ENCODE peak calls at places on chromosome 2, in nine cellular contexts. N, R, W, O, G, L, H, E and Y are unnamed samples.

GRCh38 chr2:43846140-43846793 is 7.5 kb downstream of the ABCG8 start:
- DNase-seq in N (no peak), R (no peak), W (no peak), O (no peak), G (no peak), L (no peak), H (no peak), E (no peak), Y (no peak)

GRCh38 chr2:233288663-233289062 is 19.0 kb upstream of the SAG start:
- DNase-seq in N (no peak), R (no peak), W (no peak), O (no peak), G (no peak), L (no peak), H (no peak), E (no peak), Y (no peak)

GRCh38 chr2:51410351-51410750 is 378.4 kb upstream of the NRXN1 start:
- DNase-seq in N (no peak), R (peak), W (no peak), O (no peak), G (no peak), L (no peak), H (no peak), E (no peak), Y (no peak)

GRCh38 chr2:111119004-111119846 is 1.5 kb upstream of the BCL2L11 start:
- DNase-seq in N (peak), R (no peak), W (peak), O (no peak), G (no peak), L (no peak), H (no peak), E (no peak), Y (no peak)

GRCh38 chr2:3738454-3738853 is 35.1 kb downstream of the DCDC2C start:
- DNase-seq in N (no peak), R (peak), W (peak), O (peak), G (peak), L (no peak), H (no peak), E (no peak), Y (peak)

GRCh38 chr2:83582589-83582988 is 876.5 kb downstream of the SUCLG1 start:
- DNase-seq in N (no peak), R (no peak), W (no peak), O (no peak), G (no peak), L (no peak), H (no peak), E (no peak), Y (no peak)

GRCh38 chr2:1600191-1601063 is 143.9 kb downstream of the PXDN start:
- DNase-seq in N (no peak), R (no peak), W (peak), O (peak), G (no peak), L (no peak), H (no peak), E (no peak), Y (no peak)

GRCh38 chr2:108935231-108935863 is 53.7 kb downstream of the EDAR start:
- DNase-seq in N (no peak), R (no peak), W (no peak), O (no peak), G (no peak), L (no peak), H (no peak), E (no peak), Y (no peak)

GRCh38 chr2:201419057-201419635 is 32.1 kb downstream of the TRAK2 start:
- DNase-seq in N (no peak), R (no peak), W (no peak), O (peak), G (no peak), L (no peak), H (peak), E (no peak), Y (no peak)

GRCh38 chr2:134142903-134143302 is 111.0 kb upstream of the MGAT5 start:
- DNase-seq in N (no peak), R (peak), W (peak), O (peak), G (peak), L (no peak), H (no peak), E (no peak), Y (no peak)

GRCh38 chr2:179297922-179298321 is 33.3 kb upstream of the SESTD1 start:
- DNase-seq in N (no peak), R (no peak), W (no peak), O (peak), G (no peak), L (no peak), H (no peak), E (no peak), Y (no peak)

GRCh38 chr2:40097691-40098376 is 318.8 kb upstream of the THUMPD2 start:
- DNase-seq in N (no peak), R (peak), W (no peak), O (peak), G (no peak), L (no peak), H (no peak), E (no peak), Y (peak)

GRCh38 chr2:234953116-234954031 is 1.6 kb downstream of the SH3BP4 start:
- DNase-seq in N (no peak), R (no peak), W (peak), O (peak), G (no peak), L (no peak), H (no peak), E (no peak), Y (no peak)

GRCh38 chr2:10482460-10482859 is 34.3 kb upstream of the ODC1 start:
- DNase-seq in N (no peak), R (no peak), W (no peak), O (no peak), G (no peak), L (no peak), H (no peak), E (no peak), Y (no peak)

GRCh38 chr2:152335016-152335850 is at the start of gene FMNL2:
- DNase-seq in N (peak), R (peak), W (peak), O (peak), G (peak), L (peak), H (no peak), E (no peak), Y (peak)

GRCh38 chr2:137947714-137948336 is 16.4 kb upstream of the HNMT start:
- DNase-seq in N (no peak), R (peak), W (peak), O (peak), G (peak), L (peak), H (no peak), E (no peak), Y (peak)

GRCh38 chr2:168622559-168622958 is 166.5 kb downstream of the CERS6 start:
- DNase-seq in N (no peak), R (no peak), W (no peak), O (no peak), G (no peak), L (no peak), H (no peak), E (no peak), Y (no peak)

GRCh38 chr2:150591901-150592300 is 104.4 kb upstream of the RND3 start:
- DNase-seq in N (no peak), R (no peak), W (no peak), O (peak), G (no peak), L (no peak), H (peak), E (no peak), Y (no peak)

GRCh38 chr2:26692814-26693286 is 328 bp downstream of the KCNK3 start:
- DNase-seq in N (no peak), R (no peak), W (peak), O (no peak), G (no peak), L (no peak), H (no peak), E (no peak), Y (no peak)

GRCh38 chr2:219736196-219736595 is 108.8 kb downstream of the SLC4A3 start:
- DNase-seq in N (no peak), R (peak), W (no peak), O (peak), G (peak), L (peak), H (peak), E (no peak), Y (peak)

GRCh38 chr2:188850786-188851185 is 123.4 kb upstream of the COL3A1 start:
- DNase-seq in N (no peak), R (no peak), W (no peak), O (no peak), G (no peak), L (no peak), H (no peak), E (no peak), Y (no peak)

GRCh38 chr2:205687018-205687956 is 5.0 kb downstream of the NRP2 start:
- DNase-seq in N (no peak), R (no peak), W (peak), O (peak), G (no peak), L (no peak), H (no peak), E (no peak), Y (no peak)

GRCh38 chr2:32812316-32812715 is 134.4 kb upstream of the LTBP1 start:
- DNase-seq in N (no peak), R (no peak), W (no peak), O (no peak), G (no peak), L (no peak), H (no peak), E (no peak), Y (no peak)

GRCh38 chr2:27024188-27024587 is 8.6 kb upstream of the TMEM214 start:
- DNase-seq in N (no peak), R (no peak), W (peak), O (no peak), G (no peak), L (no peak), H (no peak), E (no peak), Y (no peak)

GRCh38 chr2:26492749-26493515 is 15.0 kb upstream of the OTOF start:
- DNase-seq in N (no peak), R (no peak), W (no peak), O (no peak), G (no peak), L (no peak), H (no peak), E (no peak), Y (no peak)

GRCh38 chr2:241268716-241269445 is 46.6 kb downstream of the HDLBP start:
- DNase-seq in N (peak), R (peak), W (peak), O (peak), G (peak), L (peak), H (peak), E (no peak), Y (no peak)

GRCh38 chr2:132374551-132374950 is 42.1 kb upstream of the GPR39 start:
- DNase-seq in N (no peak), R (no peak), W (no peak), O (no peak), G (peak), L (no peak), H (peak), E (no peak), Y (no peak)

GRCh38 chr2:68040078-68040477 is 22.7 kb downstream of the C1D start:
- DNase-seq in N (no peak), R (no peak), W (no peak), O (no peak), G (no peak), L (no peak), H (no peak), E (no peak), Y (no peak)

GRCh38 chr2:237296756-237297155 is 117.2 kb downstream of the COL6A3 start:
- DNase-seq in N (no peak), R (no peak), W (no peak), O (no peak), G (no peak), L (no peak), H (peak), E (no peak), Y (no peak)

GRCh38 chr2:64405476-64406406 is 48.2 kb upstream of the LGALSL start:
- DNase-seq in N (no peak), R (peak), W (no peak), O (peak), G (no peak), L (no peak), H (peak), E (no peak), Y (no peak)

GRCh38 chr2:54271843-54272600 is 16.0 kb upstream of the TSPYL6 start:
- DNase-seq in N (no peak), R (no peak), W (no peak), O (no peak), G (no peak), L (no peak), H (no peak), E (no peak), Y (no peak)

GRCh38 chr2:1940660-1941059 is 196.3 kb upstream of the PXDN start:
- DNase-seq in N (no peak), R (no peak), W (no peak), O (no peak), G (no peak), L (no peak), H (no peak), E (no peak), Y (peak)

GRCh38 chr2:174326880-174327558 is 7.7 kb upstream of the SP9 start:
- DNase-seq in N (peak), R (no peak), W (peak), O (no peak), G (no peak), L (no peak), H (no peak), E (no peak), Y (no peak)

GRCh38 chr2:140344842-140345241 is 1564.7 kb upstream of the NXPH2 start:
- DNase-seq in N (no peak), R (peak), W (no peak), O (peak), G (peak), L (no peak), H (peak), E (no peak), Y (no peak)

GRCh38 chr2:145598434-145598833 is 1078.5 kb upstream of the ZEB2 start:
- DNase-seq in N (no peak), R (peak), W (no peak), O (peak), G (no peak), L (peak), H (no peak), E (no peak), Y (no peak)

GRCh38 chr2:45123065-45123464 is 113.8 kb upstream of the SIX2 start:
- DNase-seq in N (no peak), R (no peak), W (no peak), O (no peak), G (no peak), L (no peak), H (no peak), E (no peak), Y (peak)